ENCODE peak calls at places on chromosomes 4 and X, in six cellular contexts. One of them, this sample, is unnamed.

GRCh38 chrX:153774576-153775292 is 6.1 kb upstream of the SRPK3 start:
- DNase-seq in mesenchymal stem cell: no peak
- DNase-seq in IMR-90: no peak
- DNase-seq in neuronal stem cell: no peak
- DNase-seq in H1: no peak
- DNase-seq in trophoblast cell: no peak
- DNase-seq in this sample: no peak

GRCh38 chr4:38020386-38020785 is 60.2 kb downstream of the PTTG2 start:
- DNase-seq in mesenchymal stem cell: no peak
- DNase-seq in IMR-90: no peak
- DNase-seq in neuronal stem cell: no peak
- DNase-seq in H1: no peak
- DNase-seq in trophoblast cell: no peak
- DNase-seq in this sample: no peak

GRCh38 chrX:118392726-118393125 is 46.8 kb downstream of the WDR44 start:
- DNase-seq in mesenchymal stem cell: peak; percentile 4
- DNase-seq in IMR-90: peak; percentile 37
- DNase-seq in neuronal stem cell: no peak
- DNase-seq in H1: no peak
- DNase-seq in trophoblast cell: no peak
- DNase-seq in this sample: no peak

GRCh38 chrX:45230410-45230809 is 29.7 kb upstream of the DIPK2B start:
- DNase-seq in mesenchymal stem cell: no peak
- DNase-seq in IMR-90: no peak
- DNase-seq in neuronal stem cell: no peak
- DNase-seq in H1: no peak
- DNase-seq in trophoblast cell: no peak
- DNase-seq in this sample: no peak

GRCh38 chrX:153379971-153380581 is 21.1 kb downstream of the PNMA6E start:
- DNase-seq in mesenchymal stem cell: peak; percentile 35
- DNase-seq in IMR-90: no peak
- DNase-seq in neuronal stem cell: no peak
- DNase-seq in H1: no peak
- DNase-seq in trophoblast cell: no peak
- DNase-seq in this sample: no peak

GRCh38 chr4:53281438-53281837 is 84.4 kb downstream of the SCFD2 start:
- DNase-seq in mesenchymal stem cell: peak; percentile 43
- DNase-seq in IMR-90: peak; percentile 67
- DNase-seq in neuronal stem cell: no peak
- DNase-seq in H1: no peak
- DNase-seq in trophoblast cell: no peak
- DNase-seq in this sample: no peak

GRCh38 chrX:117972681-117973080 is 143.9 kb downstream of the KLHL13 start:
- DNase-seq in mesenchymal stem cell: no peak
- DNase-seq in IMR-90: peak; percentile 40
- DNase-seq in neuronal stem cell: no peak
- DNase-seq in H1: no peak
- DNase-seq in trophoblast cell: peak; percentile 12
- DNase-seq in this sample: peak; percentile 22

GRCh38 chr4:17884063-17884462 is 73.3 kb downstream of the NCAPG start:
- DNase-seq in mesenchymal stem cell: no peak
- DNase-seq in IMR-90: peak; percentile 61
- DNase-seq in neuronal stem cell: no peak
- DNase-seq in H1: no peak
- DNase-seq in trophoblast cell: no peak
- DNase-seq in this sample: no peak

GRCh38 chrX:53262189-53262917 is 19.0 kb downstream of the IQSEC2 start:
- DNase-seq in mesenchymal stem cell: no peak
- DNase-seq in IMR-90: no peak
- DNase-seq in neuronal stem cell: no peak
- DNase-seq in H1: no peak
- DNase-seq in trophoblast cell: no peak
- DNase-seq in this sample: no peak

GRCh38 chr4:186227744-186228513 is 622 bp downstream of the KLKB1 start:
- DNase-seq in mesenchymal stem cell: no peak
- DNase-seq in IMR-90: no peak
- DNase-seq in neuronal stem cell: no peak
- DNase-seq in H1: no peak
- DNase-seq in trophoblast cell: no peak
- DNase-seq in this sample: no peak

GRCh38 chr4:186228514-186228894 is 1.2 kb downstream of the KLKB1 start:
- DNase-seq in mesenchymal stem cell: no peak
- DNase-seq in IMR-90: no peak
- DNase-seq in neuronal stem cell: no peak
- DNase-seq in H1: no peak
- DNase-seq in trophoblast cell: no peak
- DNase-seq in this sample: no peak

GRCh38 chr4:186225848-186226247 is 1.5 kb upstream of the KLKB1 start:
- DNase-seq in mesenchymal stem cell: no peak
- DNase-seq in IMR-90: no peak
- DNase-seq in neuronal stem cell: no peak
- DNase-seq in H1: no peak
- DNase-seq in trophoblast cell: no peak
- DNase-seq in this sample: no peak

GRCh38 chr4:186227221-186227620 is at the start of gene KLKB1:
- DNase-seq in mesenchymal stem cell: no peak
- DNase-seq in IMR-90: no peak
- DNase-seq in neuronal stem cell: no peak
- DNase-seq in H1: no peak
- DNase-seq in trophoblast cell: no peak
- DNase-seq in this sample: no peak

DNA sequence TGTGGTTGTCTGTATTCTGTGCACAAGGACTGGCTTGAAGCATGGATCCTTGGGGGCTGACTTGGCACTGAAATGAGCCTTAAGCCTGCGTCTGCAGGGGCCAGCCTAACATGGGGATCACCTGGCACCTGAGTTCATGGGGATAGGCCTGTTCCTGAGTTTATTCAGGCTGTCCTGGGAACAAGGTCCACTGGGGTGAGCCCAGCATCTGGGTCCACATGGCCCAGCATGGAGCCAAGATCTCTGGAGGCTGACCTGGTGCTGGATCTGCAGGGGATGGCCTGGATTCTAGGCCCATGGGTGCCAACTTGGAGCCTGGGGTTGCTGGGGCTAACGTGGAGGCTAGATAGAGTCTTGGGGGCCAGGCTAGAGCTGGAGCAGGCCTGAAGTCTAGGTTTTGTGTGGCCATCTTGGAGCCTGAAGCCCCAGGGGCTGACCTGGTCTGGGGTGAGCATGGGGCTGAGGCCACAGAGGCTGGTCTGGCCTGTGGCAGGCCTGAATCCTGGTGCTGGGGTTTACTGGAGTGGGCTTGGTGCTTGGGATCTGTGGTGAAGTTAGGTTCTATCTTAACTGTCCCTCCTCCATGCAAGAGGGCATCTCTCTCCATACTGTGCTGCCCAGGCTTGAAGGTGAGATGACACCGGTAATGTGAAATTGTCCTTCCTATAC is 652 bp upstream of the KLKB1 start:
- DNase-seq in mesenchymal stem cell: no peak
- DNase-seq in IMR-90: no peak
- DNase-seq in neuronal stem cell: no peak
- DNase-seq in H1: no peak
- DNase-seq in trophoblast cell: no peak
- DNase-seq in this sample: no peak
- H2BK5ac ChIP-seq in mesenchymal stem cell: no peak overlapping the region
- H2BK5ac ChIP-seq in IMR-90: no peak overlapping the region
- H2BK5ac ChIP-seq in neuronal stem cell: no peak overlapping the region
- H2BK5ac ChIP-seq in H1: peak overlapping the region; percentile 95
- H2BK5ac ChIP-seq in trophoblast cell: no peak overlapping the region
- H2BK5ac ChIP-seq in this sample: no peak overlapping the region

GRCh38 chrX:132956421-132957210 is 1.8 kb downstream of the HS6ST2 start:
- DNase-seq in mesenchymal stem cell: peak; percentile 14
- DNase-seq in IMR-90: no peak
- DNase-seq in neuronal stem cell: no peak
- DNase-seq in H1: peak; percentile 55
- DNase-seq in trophoblast cell: no peak
- DNase-seq in this sample: no peak

GRCh38 chrX:132954323-132954722 is 4.1 kb downstream of the HS6ST2 start:
- DNase-seq in mesenchymal stem cell: no peak
- DNase-seq in IMR-90: no peak
- DNase-seq in neuronal stem cell: no peak
- DNase-seq in H1: no peak
- DNase-seq in trophoblast cell: no peak
- DNase-seq in this sample: no peak

GRCh38 chrX:132957211-132958085 is 981 bp downstream of the HS6ST2 start:
- DNase-seq in mesenchymal stem cell: peak; percentile 45
- DNase-seq in IMR-90: no peak
- DNase-seq in neuronal stem cell: peak; percentile 66
- DNase-seq in H1: peak; percentile 60
- DNase-seq in trophoblast cell: no peak
- DNase-seq in this sample: peak; percentile 56

GRCh38 chrX:132953358-132953757 is 5.1 kb downstream of the HS6ST2 start:
- DNase-seq in mesenchymal stem cell: no peak
- DNase-seq in IMR-90: no peak
- DNase-seq in neuronal stem cell: no peak
- DNase-seq in H1: no peak
- DNase-seq in trophoblast cell: no peak
- DNase-seq in this sample: no peak

DNA sequence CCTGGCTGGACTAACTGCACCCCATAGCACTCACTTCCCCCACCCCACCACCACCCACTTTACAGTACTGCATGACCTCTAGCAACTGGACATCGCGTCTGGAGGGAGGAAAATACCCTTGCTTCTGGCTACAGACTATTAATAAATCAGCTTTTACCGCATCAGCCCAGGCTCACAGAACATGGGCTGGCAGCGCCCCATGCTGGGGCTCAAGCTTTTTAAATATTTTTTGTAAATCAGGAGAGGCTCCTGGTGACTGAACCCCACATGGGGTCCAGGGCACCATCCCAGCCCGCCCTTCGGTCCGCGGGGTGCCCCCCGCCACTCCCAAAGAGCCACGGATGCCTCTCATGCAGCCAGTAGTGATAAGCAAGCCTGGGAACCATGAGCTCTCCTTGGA is 2.7 kb downstream of the HS6ST2 start:
- DNase-seq in mesenchymal stem cell: no peak
- DNase-seq in IMR-90: no peak
- DNase-seq in neuronal stem cell: no peak
- DNase-seq in H1: no peak
- DNase-seq in trophoblast cell: no peak
- DNase-seq in this sample: no peak
- H3K4me3 ChIP-seq in mesenchymal stem cell: no peak overlapping the region
- H3K4me3 ChIP-seq in IMR-90: no peak overlapping the region
- H3K4me3 ChIP-seq in neuronal stem cell: no peak overlapping the region
- H3K4me3 ChIP-seq in H1: peak overlapping the region; percentile 51
- H3K4me3 ChIP-seq in trophoblast cell: no peak overlapping the region
- H3K4me3 ChIP-seq in this sample: no peak overlapping the region

GRCh38 chr4:56651071-56651384 is 30.1 kb downstream of the HOPX start:
- DNase-seq in mesenchymal stem cell: no peak
- DNase-seq in IMR-90: no peak
- DNase-seq in neuronal stem cell: no peak
- DNase-seq in H1: no peak
- DNase-seq in trophoblast cell: no peak
- DNase-seq in this sample: no peak
- H2BK5ac ChIP-seq in mesenchymal stem cell: no peak overlapping the region
- H2BK5ac ChIP-seq in IMR-90: no peak overlapping the region
- H2BK5ac ChIP-seq in neuronal stem cell: no peak overlapping the region
- H2BK5ac ChIP-seq in H1: no peak overlapping the region
- H2BK5ac ChIP-seq in trophoblast cell: no peak overlapping the region
- H2BK5ac ChIP-seq in this sample: no peak overlapping the region

GRCh38 chrX:136819026-136819425 is 38.3 kb upstream of the ARHGEF6 start:
- DNase-seq in mesenchymal stem cell: no peak
- DNase-seq in IMR-90: no peak
- DNase-seq in neuronal stem cell: no peak
- DNase-seq in H1: no peak
- DNase-seq in trophoblast cell: no peak
- DNase-seq in this sample: no peak
- H3K4me3 ChIP-seq in mesenchymal stem cell: no peak overlapping the region
- H3K4me3 ChIP-seq in IMR-90: no peak overlapping the region
- H3K4me3 ChIP-seq in neuronal stem cell: no peak overlapping the region
- H3K4me3 ChIP-seq in H1: no peak overlapping the region
- H3K4me3 ChIP-seq in trophoblast cell: no peak overlapping the region
- H3K4me3 ChIP-seq in this sample: no peak overlapping the region

GRCh38 chrX:110002300-110003166 is at the start of gene TMEM164:
- DNase-seq in mesenchymal stem cell: peak; percentile 83
- DNase-seq in IMR-90: peak; percentile 66
- DNase-seq in neuronal stem cell: peak; percentile 48
- DNase-seq in H1: peak; percentile 71
- DNase-seq in trophoblast cell: peak; percentile 39
- DNase-seq in this sample: peak; percentile 88
- H2BK5ac ChIP-seq in mesenchymal stem cell: peak within 1 kb of the TSS; percentile 92
- H2BK5ac ChIP-seq in IMR-90: peak within 1 kb of the TSS; percentile 99
- H2BK5ac ChIP-seq in neuronal stem cell: no peak within 1 kb of the TSS
- H2BK5ac ChIP-seq in H1: peak within 1 kb of the TSS; percentile 66
- H2BK5ac ChIP-seq in trophoblast cell: peak within 1 kb of the TSS; percentile 85
- H2BK5ac ChIP-seq in this sample: no peak within 1 kb of the TSS

GRCh38 chr4:86976801-86977485 is 42.1 kb downstream of the AFF1 start:
- DNase-seq in mesenchymal stem cell: no peak
- DNase-seq in IMR-90: no peak
- DNase-seq in neuronal stem cell: no peak
- DNase-seq in H1: no peak
- DNase-seq in trophoblast cell: peak; percentile 46
- DNase-seq in this sample: no peak

GRCh38 chr4:86973668-86974067 is 38.9 kb downstream of the AFF1 start:
- DNase-seq in mesenchymal stem cell: no peak
- DNase-seq in IMR-90: no peak
- DNase-seq in neuronal stem cell: no peak
- DNase-seq in H1: no peak
- DNase-seq in trophoblast cell: no peak
- DNase-seq in this sample: no peak

GRCh38 chr4:86975927-86976326 is 41.1 kb downstream of the AFF1 start:
- DNase-seq in mesenchymal stem cell: no peak
- DNase-seq in IMR-90: no peak
- DNase-seq in neuronal stem cell: no peak
- DNase-seq in H1: no peak
- DNase-seq in trophoblast cell: no peak
- DNase-seq in this sample: no peak

GRCh38 chr4:86972997-86973396 is 38.2 kb downstream of the AFF1 start:
- DNase-seq in mesenchymal stem cell: peak; percentile 28
- DNase-seq in IMR-90: no peak
- DNase-seq in neuronal stem cell: no peak
- DNase-seq in H1: no peak
- DNase-seq in trophoblast cell: peak; percentile 8
- DNase-seq in this sample: peak; percentile 39

GRCh38 chr4:86974481-86975050 is 39.8 kb downstream of the AFF1 start:
- DNase-seq in mesenchymal stem cell: no peak
- DNase-seq in IMR-90: no peak
- DNase-seq in neuronal stem cell: no peak
- DNase-seq in H1: no peak
- DNase-seq in trophoblast cell: no peak
- DNase-seq in this sample: no peak
- H3K4me3 ChIP-seq in mesenchymal stem cell: no peak overlapping the region
- H3K4me3 ChIP-seq in IMR-90: no peak overlapping the region
- H3K4me3 ChIP-seq in neuronal stem cell: no peak overlapping the region
- H3K4me3 ChIP-seq in H1: no peak overlapping the region
- H3K4me3 ChIP-seq in trophoblast cell: no peak overlapping the region
- H3K4me3 ChIP-seq in this sample: no peak overlapping the region

This sample was measured in mesendoderm.